ENCODE peak calls at places on chromosomes 12 and 14, in eight cellular contexts. W is HEK293T; O is ureter; G is GM12878; K is HFF-Myc; M is stimulated activated CD4-positive, alpha-beta T cell treated with anti-CD3 and anti-CD28 coated beads, Interleukin-2, amount 100 ng/mL, for 24 hours; A is left colon; V is stimulated activated CD8-positive, alpha-beta memory T cell treated with anti-CD3 and anti-CD28 coated beads, Interleukin-15, amount 100 ng/mL, for 24 hours. Y is an unnamed sample.
A peak's percentile ranks its signal among the peaks of the same experiment; 100 is the strongest.

GRCh38 chr14:60235440-60235839 is 13.6 kb upstream of the PPM1A start:
- DNase-seq in W (no peak), K (no peak), V (no peak), O (no peak), A (no peak), M (no peak), G (no peak), Y (no peak)

GRCh38 chr14:104434214-104435076 is 145.1 kb upstream of the C14orf180 start:
- DNase-seq in W (no peak), G (no peak), M (no peak), K (no peak), O (no peak), A (peak; percentile 13), V (no peak), Y (no peak)

GRCh38 chr14:87628129-87628528 is 364.9 kb downstream of the GALC start:
- DNase-seq in V (no peak), K (no peak), W (no peak), G (no peak), O (peak; percentile 50), M (no peak), A (no peak), Y (no peak)

GRCh38 chr12:122161682-122162081 is 12.3 kb downstream of the IL31 start:
- DNase-seq in O (no peak), G (no peak), M (no peak), W (no peak), A (no peak), V (no peak), K (no peak), Y (no peak)

GRCh38 chr12:95440401-95440800 is 33.6 kb upstream of the METAP2 start:
- DNase-seq in V (no peak), G (no peak), O (no peak), K (no peak), M (no peak), A (no peak), W (no peak), Y (peak; percentile 63)

GRCh38 chr14:58865520-58866281 is 227.9 kb downstream of the DACT1 start:
- DNase-seq in O (no peak), K (peak; percentile 81), A (no peak), G (no peak), W (no peak), V (no peak), M (no peak), Y (no peak)

GRCh38 chr14:24130380-24130716 is at the start of gene FITM1:
- DNase-seq in O (no peak), A (no peak), W (no peak), M (no peak), K (no peak), G (no peak), V (no peak), Y (no peak)

GRCh38 chr14:95402184-95402583 is 82.5 kb upstream of the CLMN start:
- DNase-seq in O (no peak), A (no peak), K (no peak), V (no peak), W (no peak), M (no peak), G (no peak), Y (no peak)

GRCh38 chr14:89428556-89429196 is 11.6 kb upstream of the FOXN3 start:
- DNase-seq in K (no peak), G (no peak), A (no peak), M (no peak), W (no peak), V (no peak), O (no peak), Y (no peak)

GRCh38 chr14:24993631-24994030 is 56.3 kb downstream of the STXBP6 start:
- DNase-seq in V (no peak), W (no peak), A (no peak), K (no peak), O (no peak), G (no peak), M (no peak), Y (no peak)

GRCh38 chr14:57549765-57550420 is 56.2 kb upstream of the CCDC198 start:
- DNase-seq in O (no peak), M (no peak), A (no peak), W (no peak), K (no peak), V (no peak), G (no peak), Y (no peak)

GRCh38 chr14:48035836-48036235 is 360.4 kb upstream of the MDGA2 start:
- DNase-seq in M (no peak), V (no peak), W (no peak), K (no peak), G (no peak), A (no peak), O (no peak), Y (no peak)

GRCh38 chr12:39490500-39491276 is 47.8 kb upstream of the KIF21A start:
- DNase-seq in O (no peak), A (no peak), K (no peak), W (no peak), G (no peak), M (no peak), V (no peak), Y (peak; percentile 39)

GRCh38 chr12:51200806-51201205 is 17.1 kb downstream of the POU6F1 start:
- DNase-seq in G (no peak), W (no peak), K (no peak), O (no peak), V (no peak), A (no peak), M (no peak), Y (no peak)

GRCh38 chr14:50425816-50426215 is 29.1 kb upstream of the CDKL1 start:
- DNase-seq in A (no peak), K (no peak), M (no peak), G (no peak), O (no peak), V (no peak), W (peak; percentile 36), Y (no peak)

GRCh38 chr14:105505101-105505500 is 14.1 kb downstream of the TEDC1 start:
- DNase-seq in W (no peak), A (no peak), M (no peak), K (no peak), V (no peak), O (no peak), G (no peak), Y (no peak)

GRCh38 chr12:121181181-121181580 is 28.7 kb upstream of the P2RX4 start:
- DNase-seq in G (no peak), K (no peak), W (no peak), O (no peak), A (no peak), M (no peak), V (no peak), Y (peak; percentile 31)

GRCh38 chr12:10098762-10099161 is at the start of gene CLEC1A:
- DNase-seq in O (no peak), V (no peak), A (no peak), G (no peak), W (no peak), M (no peak), K (peak; percentile 64), Y (no peak)

GRCh38 chr12:12488823-12489528 is 73.7 kb downstream of the DUSP16 start:
- DNase-seq in W (no peak), V (no peak), G (no peak), K (no peak), A (no peak), O (no peak), M (no peak), Y (no peak)

GRCh38 chr12:115657081-115658013 is 620.1 kb downstream of the MED13L start:
- DNase-seq in G (no peak), A (no peak), W (no peak), M (no peak), O (no peak), V (no peak), K (no peak), Y (no peak)

GRCh38 chr12:6957741-6958608 is 6.8 kb downstream of the PTPN6 start:
- DNase-seq in O (no peak), M (no peak), K (no peak), A (no peak), W (no peak), V (no peak), G (no peak), Y (no peak)

GRCh38 chr14:31090872-31091764 is 64.9 kb upstream of the STRN3 start:
- DNase-seq in V (no peak), G (no peak), W (no peak), O (no peak), M (no peak), A (peak; percentile 39), K (no peak), Y (peak; percentile 92)

GRCh38 chr14:94113490-94113889 is 3.0 kb downstream of the IFI27 start:
- DNase-seq in M (no peak), G (no peak), V (no peak), O (no peak), A (peak; percentile 73), W (no peak), K (no peak), Y (no peak)

GRCh38 chr12:93979189-93979588 is 169.2 kb upstream of the PLXNC1 start:
- DNase-seq in O (no peak), K (no peak), V (no peak), W (no peak), G (peak; percentile 8), M (no peak), A (no peak), Y (peak; percentile 37)

GRCh38 chr12:113932411-113933196 is 33.5 kb downstream of the RBM19 start:
- DNase-seq in A (no peak), W (no peak), O (no peak), M (no peak), V (no peak), G (no peak), K (no peak), Y (no peak)

GRCh38 chr12:51980051-51980808 is 26.5 kb upstream of the TAMALIN start:
- DNase-seq in O (peak; percentile 72), A (no peak), M (peak; percentile 62), W (peak; percentile 89), G (no peak), K (no peak), V (peak; percentile 41), Y (peak; percentile 71)

GRCh38 chr12:108759914-108760313 is 28.6 kb upstream of the CORO1C start:
- DNase-seq in K (no peak), V (no peak), O (no peak), M (no peak), W (no peak), G (no peak), A (no peak), Y (no peak)

GRCh38 chr14:68733086-68733621 is 59.7 kb downstream of the ZFP36L1 start:
- DNase-seq in V (no peak), W (no peak), M (peak; percentile 43), O (no peak), K (no peak), A (no peak), G (peak; percentile 55), Y (no peak)

GRCh38 chr14:54136894-54137665 is 180.5 kb upstream of the BMP4 start:
- DNase-seq in G (no peak), V (no peak), A (no peak), M (no peak), K (no peak), O (no peak), W (no peak), Y (no peak)

GRCh38 chr12:126883737-126884136 is 1383.2 kb upstream of the TMEM132C start:
- DNase-seq in G (no peak), A (no peak), W (no peak), M (no peak), V (no peak), K (no peak), O (no peak), Y (no peak)

GRCh38 chr14:79442776-79443175 is 768.5 kb downstream of the DIO2 start:
- DNase-seq in A (no peak), M (no peak), O (no peak), K (no peak), G (no peak), V (no peak), W (no peak), Y (no peak)

GRCh38 chr14:94066089-94066676 is 14.8 kb downstream of the DDX24 start:
- DNase-seq in W (no peak), V (no peak), A (peak; percentile 87), M (no peak), O (no peak), G (no peak), K (no peak), Y (no peak)

GRCh38 chr12:55965941-55966407 is at the start of gene PMEL:
- DNase-seq in O (no peak), K (no peak), A (no peak), W (no peak), V (no peak), G (no peak), M (no peak), Y (no peak)

GRCh38 chr12:31586703-31587102 is 4.2 kb downstream of the DENND5B start:
- DNase-seq in G (peak; percentile 52), M (no peak), O (no peak), K (no peak), V (no peak), A (no peak), W (no peak), Y (no peak)